ENCODE peak calls at places on chromosome 16, in five cellular contexts. B, I, N, U and T are unnamed samples.
A peak's percentile ranks its signal among the peaks of the same experiment; 100 is the strongest.

GRCh38 chr16:29025218-29025617 is 40.4 kb downstream of the LAT start:
- DNase-seq in B (no peak), I (no peak), N (no peak), U (no peak), T (no peak)

GRCh38 chr16:11674818-11675560 is 6.7 kb downstream of the SNN start:
- DNase-seq in B (peak; percentile 45), I (no peak), N (peak; percentile 44), U (no peak), T (peak; percentile 41)

GRCh38 chr16:71709231-71709781 is 15.2 kb downstream of the PHLPP2 start:
- DNase-seq in B (no peak), I (no peak), N (peak; percentile 31), U (no peak), T (no peak)

GRCh38 chr16:29321000-29321393 is 85.5 kb downstream of the NPIPB11 start:
- DNase-seq in B (no peak), I (peak; percentile 58), N (no peak), U (no peak), T (no peak)

GRCh38 chr16:67862623-67863583 is 9.9 kb upstream of the EDC4 start:
- DNase-seq in B (no peak), I (no peak), N (no peak), U (peak; percentile 89), T (no peak)

GRCh38 chr16:72371307-72372081 is 199.5 kb upstream of the PMFBP1 start:
- DNase-seq in B (no peak), I (no peak), N (peak; percentile 15), U (no peak), T (no peak)

GRCh38 chr16:75379339-75379738 is 54.0 kb downstream of the CFDP1 start:
- DNase-seq in B (no peak), I (no peak), N (no peak), U (no peak), T (no peak)

GRCh38 chr16:66656547-66656946 is 40.0 kb downstream of the CMTM4 start:
- DNase-seq in B (no peak), I (no peak), N (no peak), U (no peak), T (no peak)

GRCh38 chr16:72051818-72052217 is 2.5 kb upstream of the HP start:
- DNase-seq in B (no peak), I (no peak), N (no peak), U (no peak), T (no peak)

GRCh38 chr16:49649013-49649785 is 206.7 kb downstream of the ZNF423 start:
- DNase-seq in B (no peak), I (no peak), N (no peak), U (no peak), T (no peak)

GRCh38 chr16:12681653-12682052 is 122.0 kb downstream of the CPPED1 start:
- DNase-seq in B (no peak), I (no peak), N (no peak), U (no peak), T (no peak)

GRCh38 chr16:51755039-51755501 is 604.0 kb upstream of the SALL1 start:
- DNase-seq in B (no peak), I (no peak), N (no peak), U (no peak), T (no peak)

GRCh38 chr16:61791465-61791864 is 244.8 kb downstream of the CDH8 start:
- DNase-seq in B (no peak), I (no peak), N (no peak), U (no peak), T (no peak)

GRCh38 chr16:27333549-27333948 is 19.8 kb downstream of the IL4R start:
- DNase-seq in B (no peak), I (no peak), N (no peak), U (no peak), T (no peak)

GRCh38 chr16:24685539-24686432 is 43.7 kb upstream of the TNRC6A start:
- DNase-seq in B (peak; percentile 83), I (no peak), N (peak; percentile 56), U (peak; percentile 69), T (peak; percentile 65)

GRCh38 chr16:57039148-57039812 is 49.9 kb downstream of the NLRC5 start:
- DNase-seq in B (no peak), I (no peak), N (no peak), U (no peak), T (no peak)

GRCh38 chr16:50025544-50025931 is 513 bp downstream of the CNEP1R1 start:
- DNase-seq in B (peak; percentile 16), I (no peak), N (no peak), U (no peak), T (no peak)

GRCh38 chr16:58513874-58514273 is 1.4 kb upstream of the SETD6 start:
- DNase-seq in B (no peak), I (no peak), N (no peak), U (no peak), T (no peak)

GRCh38 chr16:70556063-70556462 is 32.4 kb downstream of the SF3B3 start:
- DNase-seq in B (no peak), I (no peak), N (no peak), U (no peak), T (no peak)

GRCh38 chr16:66476328-66477027 is 49.4 kb downstream of the BEAN1 start:
- DNase-seq in B (no peak), I (no peak), N (no peak), U (no peak), T (no peak)

GRCh38 chr16:79843631-79844043 is 243.1 kb upstream of the MAF start:
- DNase-seq in B (no peak), I (no peak), N (no peak), U (no peak), T (no peak)

GRCh38 chr16:90081606-90081970 is 4.5 kb upstream of the PRDM7 start:
- DNase-seq in B (no peak), I (no peak), N (no peak), U (no peak), T (no peak)

GRCh38 chr16:74500907-74501306 is 79.6 kb upstream of the CLEC18B start:
- DNase-seq in B (no peak), I (no peak), N (no peak), U (no peak), T (no peak)

GRCh38 chr16:27080870-27081269 is 14.1 kb downstream of the C16orf82 start:
- DNase-seq in B (no peak), I (no peak), N (no peak), U (no peak), T (no peak)

GRCh38 chr16:54815177-54815576 is 115.5 kb upstream of the IRX5 start:
- DNase-seq in B (no peak), I (no peak), N (no peak), U (peak; percentile 10), T (no peak)

GRCh38 chr16:35792516-35793285 is 2333.3 kb downstream of the TP53TG3F start:
- DNase-seq in B (no peak), I (peak; percentile 51), N (no peak), U (no peak), T (no peak)

GRCh38 chr16:78421244-78421661 is 321.8 kb downstream of the WWOX start:
- DNase-seq in B (no peak), I (no peak), N (no peak), U (no peak), T (no peak)

GRCh38 chr16:68365167-68365817 is 54.5 kb downstream of the PRMT7 start:
- DNase-seq in B (no peak), I (no peak), N (no peak), U (no peak), T (no peak)

GRCh38 chr16:48287239-48287638 is 39.9 kb upstream of the ABCC11 start:
- DNase-seq in B (no peak), I (no peak), N (no peak), U (no peak), T (no peak)
- H3K27me3 ChIP-seq in B (no peaks in the 10 kb centered on the region), I (no peaks in the 10 kb centered on the region), N (no peaks in the 10 kb centered on the region), U (no peaks in the 10 kb centered on the region), T (no peaks in the 10 kb centered on the region)

DNA sequence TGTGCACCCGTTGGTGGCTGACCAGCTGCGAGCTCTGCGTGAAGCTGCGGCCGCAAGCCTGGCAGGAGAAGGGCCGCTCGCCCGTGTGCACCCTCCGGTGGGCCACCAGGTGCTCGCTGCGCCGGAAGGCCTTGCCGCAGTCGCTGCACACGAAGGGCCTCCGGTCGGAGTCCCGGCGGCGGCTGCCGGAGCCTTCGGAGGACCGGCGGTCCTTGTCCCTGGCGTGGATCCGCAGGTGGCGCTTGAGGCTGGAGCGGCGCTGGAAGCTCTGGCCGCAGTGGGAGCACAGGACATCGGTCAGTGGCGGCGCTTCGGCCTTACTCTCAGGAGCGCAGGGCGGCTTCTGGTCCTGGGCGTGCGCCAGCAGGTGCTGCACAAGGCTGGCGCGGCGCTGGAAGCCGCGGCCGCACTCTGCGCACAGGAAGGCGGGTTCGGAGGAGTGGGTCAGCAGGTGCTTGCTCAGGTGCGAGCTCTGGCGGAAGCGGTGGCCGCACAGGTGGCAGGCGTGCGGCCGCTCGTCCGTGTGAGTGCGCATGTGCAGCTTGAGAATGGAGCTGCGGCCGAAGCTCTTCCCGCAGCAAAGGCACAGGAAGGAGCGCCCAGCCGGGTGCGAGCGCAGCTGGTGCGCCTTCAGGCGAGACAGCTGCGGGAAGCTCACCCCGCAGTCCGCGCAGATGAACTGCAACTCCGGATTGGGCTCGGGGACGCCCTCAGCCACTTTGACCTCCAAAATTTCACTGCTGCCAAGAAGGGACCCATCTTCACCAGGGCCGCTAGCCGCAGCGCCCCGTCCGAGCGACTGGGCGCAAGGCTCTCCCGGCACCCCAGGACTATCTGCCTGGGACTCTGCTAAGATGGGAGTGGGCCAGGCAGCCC is 9.1 kb downstream of the ZSCAN10 start:
- DNase-seq in B (no peak), I (no peak), N (no peak), U (no peak), T (peak; percentile 45)
- H3K27me3 ChIP-seq in B (no peaks in the 10 kb centered on the region), I (no peaks in the 10 kb centered on the region), N (no peaks in the 10 kb centered on the region), U (peaks cover 6% of the 10 kb centered on the region), T (no peaks in the 10 kb centered on the region)

GRCh38 chr16:9846362-9847099 is 335.7 kb downstream of the GRIN2A start:
- DNase-seq in B (no peak), I (no peak), N (no peak), U (no peak), T (no peak)

GRCh38 chr16:9843424-9844013 is 338.7 kb downstream of the GRIN2A start:
- DNase-seq in B (no peak), I (no peak), N (no peak), U (no peak), T (no peak)

GRCh38 chr16:9844361-9844760 is 337.9 kb downstream of the GRIN2A start:
- DNase-seq in B (no peak), I (no peak), N (no peak), U (no peak), T (no peak)

GRCh38 chr16:9847146-9847545 is 335.1 kb downstream of the GRIN2A start:
- DNase-seq in B (no peak), I (no peak), N (no peak), U (no peak), T (no peak)

DNA sequence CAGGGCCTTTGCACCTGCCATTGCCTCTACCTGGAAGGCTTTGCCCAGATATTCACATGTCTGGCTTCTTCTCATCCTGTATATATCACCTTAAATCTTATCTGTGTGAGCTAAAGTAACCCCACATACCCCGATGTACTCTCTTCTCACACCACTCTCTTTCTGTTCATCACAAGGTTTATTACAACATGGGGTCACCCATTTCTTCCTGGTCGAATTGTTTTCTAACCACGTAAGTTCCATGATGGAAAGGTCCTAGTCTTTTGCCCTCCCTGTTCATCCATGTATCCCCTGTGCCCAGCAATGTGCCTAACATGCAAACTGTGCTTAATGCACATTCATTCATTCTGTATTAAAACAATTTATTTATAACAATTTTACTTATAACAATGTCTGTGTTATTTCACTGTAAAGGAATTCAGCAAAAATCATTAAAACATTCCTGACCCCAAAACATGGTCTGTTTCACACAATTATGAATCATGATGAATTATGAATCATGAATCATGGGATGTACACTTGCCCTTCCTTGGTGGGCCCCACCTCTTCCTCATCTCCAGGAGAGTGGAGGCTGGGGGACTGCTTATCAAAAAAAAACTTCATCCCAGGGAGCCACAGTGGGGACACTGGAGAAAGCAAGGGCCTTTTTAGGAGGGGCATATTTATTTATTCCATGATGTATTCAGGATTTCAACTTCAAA is 336.4 kb downstream of the GRIN2A start:
- DNase-seq in B (no peak), I (no peak), N (no peak), U (no peak), T (no peak)
- H3K27me3 ChIP-seq in B (no peaks in the 10 kb centered on the region), I (no peaks in the 10 kb centered on the region), N (peaks cover 14% of the 10 kb centered on the region), U (no peaks in the 10 kb centered on the region), T (no peaks in the 10 kb centered on the region)

GRCh38 chr16:1338855-1339675 is 5.6 kb downstream of the BAIAP3 start:
- DNase-seq in B (no peak), I (no peak), N (no peak), U (no peak), T (no peak)
- H3K27me3 ChIP-seq in B (no peaks in the 10 kb centered on the region), I (peaks cover 11% of the 10 kb centered on the region), N (no peaks in the 10 kb centered on the region), U (peaks cover 12% of the 10 kb centered on the region), T (no peaks in the 10 kb centered on the region)